ENCODE peak calls at places on chromosomes 4 and X, in six cellular contexts. U is ascending aorta; G is CD4-positive, CD25-positive, alpha-beta regulatory T cell; L is fibroblast of pulmonary artery; K is A549; Q is fibroblast of lung. Y is an unnamed sample.

GRCh38 chrX:131617182-131617581 is 73.3 kb downstream of the OR13H1 start:
- DNase-seq in Q (peak), G (no peak), L (peak), K (no peak), U (no peak), Y (peak)

GRCh38 chrX:114344756-114345155 is 239.1 kb upstream of the HTR2C start:
- DNase-seq in Q (peak), K (peak), G (no peak), L (peak), U (no peak), Y (peak)

GRCh38 chrX:109842611-109843010 is 109.6 kb upstream of the ACSL4 start:
- DNase-seq in G (no peak), U (no peak), Q (no peak), K (no peak), L (peak), Y (no peak)

GRCh38 chrX:155086961-155087735 is 15.8 kb downstream of the BRCC3 start:
- DNase-seq in L (no peak), K (no peak), G (no peak), U (no peak), Q (no peak), Y (no peak)

GRCh38 chrX:9595131-9595530 is 130.3 kb downstream of the TBL1X start:
- DNase-seq in U (no peak), L (peak), K (no peak), G (no peak), Q (peak), Y (peak)

GRCh38 chr4:120062663-120063195 is 3.9 kb downstream of the MAD2L1 start:
- DNase-seq in U (no peak), Q (no peak), L (no peak), G (no peak), K (no peak), Y (no peak)

GRCh38 chrX:118571829-118572228 is 76.2 kb downstream of the DOCK11 start:
- DNase-seq in G (no peak), K (peak), Q (no peak), U (no peak), L (peak), Y (peak)

GRCh38 chr4:39369301-39369700 is 3.1 kb upstream of the RFC1 start:
- DNase-seq in U (no peak), K (no peak), G (no peak), Q (no peak), L (no peak), Y (no peak)

GRCh38 chrX:68895339-68896250 is 66.8 kb downstream of the EFNB1 start:
- DNase-seq in L (peak), G (no peak), K (peak), U (no peak), Q (peak), Y (no peak)

GRCh38 chr4:157242871-157243270 is 22.3 kb downstream of the GRIA2 start:
- DNase-seq in G (no peak), L (no peak), Q (no peak), U (no peak), K (no peak), Y (no peak)

GRCh38 chr4:150010525-150011126 is 67.6 kb upstream of the DCLK2 start:
- DNase-seq in L (peak), Q (peak), G (no peak), U (no peak), K (peak), Y (no peak)

GRCh38 chrX:102154900-102155805 is 624 bp downstream of the BEX5 start:
- DNase-seq in U (no peak), G (peak), Q (no peak), K (no peak), L (no peak), Y (no peak)

GRCh38 chr4:94168321-94168720 is 39.3 kb upstream of the SMARCAD1 start:
- DNase-seq in U (no peak), G (no peak), K (no peak), L (no peak), Q (no peak), Y (no peak)

GRCh38 chrX:47992669-47993068 is 11.1 kb downstream of the ZNF182 start:
- DNase-seq in L (no peak), K (no peak), Q (no peak), G (no peak), U (no peak), Y (no peak)

GRCh38 chr4:126268106-126268505 is 953.4 kb downstream of the FAT4 start:
- DNase-seq in Q (peak), K (no peak), G (no peak), L (peak), U (no peak), Y (peak)

GRCh38 chr4:98905297-98905696 is 23.6 kb downstream of the EIF4E start:
- DNase-seq in L (no peak), G (no peak), U (no peak), Q (no peak), K (no peak), Y (no peak)

GRCh38 chr4:141885112-141885511 is 248.7 kb downstream of the IL15 start:
- DNase-seq in U (no peak), K (no peak), G (no peak), Q (no peak), L (no peak), Y (no peak)

GRCh38 chr4:142781114-142781513 is 65.0 kb downstream of the INPP4B start:
- DNase-seq in L (peak), K (no peak), U (no peak), Q (peak), G (no peak), Y (no peak)

GRCh38 chrX:116345953-116346352 is 90.5 kb upstream of the SLC6A14 start:
- DNase-seq in G (no peak), U (no peak), K (no peak), Q (no peak), L (no peak), Y (no peak)

GRCh38 chr4:156322592-156322991 is 368.9 kb upstream of the CTSO start:
- DNase-seq in Q (peak), K (no peak), U (no peak), L (peak), G (no peak), Y (peak)

GRCh38 chr4:8381814-8382581 is 58.5 kb downstream of the ACOX3 start:
- DNase-seq in U (no peak), K (no peak), L (no peak), G (no peak), Q (no peak), Y (no peak)

GRCh38 chr4:95547708-95548471 is 883 bp downstream of the UNC5C start:
- DNase-seq in Q (peak), K (no peak), U (no peak), G (no peak), L (peak), Y (no peak)

GRCh38 chrX:2550288-2551020 is 49.7 kb upstream of the DHRSX start:
- DNase-seq in G (no peak), U (no peak), Q (no peak), K (no peak), L (no peak), Y (no peak)

GRCh38 chrX:3697220-3697684 is 16.2 kb downstream of the PRKX start:
- DNase-seq in K (no peak), G (no peak), L (no peak), U (no peak), Q (no peak), Y (no peak)

GRCh38 chr4:30844861-30845582 is 124.9 kb downstream of the PCDH7 start:
- DNase-seq in G (no peak), Q (no peak), L (no peak), U (no peak), K (no peak), Y (no peak)

GRCh38 chr4:27217261-27217769 is 356.7 kb downstream of the STIM2 start:
- DNase-seq in K (no peak), L (peak), Q (peak), U (no peak), G (no peak), Y (peak)
- H3K4me3 ChIP-seq in K (no peak), L (no peak), Q (no peak), U (no peak), G (no peak), Y (peak)

GRCh38 chr4:44016582-44017421 is 431.8 kb downstream of the KCTD8 start:
- DNase-seq in Q (peak), K (peak), G (no peak), L (no peak), U (no peak), Y (no peak)
- H3K4me3 ChIP-seq in Q (no peak), K (peak), G (no peak), L (no peak), U (no peak), Y (no peak)

GRCh38 chrX:71100581-71101505 is 5.2 kb downstream of the FOXO4 start:
- DNase-seq in G (no peak), L (no peak), U (no peak), K (no peak), Q (no peak), Y (no peak)

GRCh38 chrX:71098302-71098701 is 2.7 kb downstream of the FOXO4 start:
- DNase-seq in G (peak), K (peak), L (peak), U (peak), Q (peak), Y (no peak)

GRCh38 chrX:71102292-71102691 is 4.2 kb downstream of the CXorf65 start:
- DNase-seq in U (no peak), G (no peak), K (no peak), L (no peak), Q (no peak), Y (no peak)

GRCh38 chrX:71098951-71099506 is 3.4 kb downstream of the FOXO4 start:
- DNase-seq in Q (no peak), U (no peak), G (no peak), K (no peak), L (no peak), Y (no peak)

DNA sequence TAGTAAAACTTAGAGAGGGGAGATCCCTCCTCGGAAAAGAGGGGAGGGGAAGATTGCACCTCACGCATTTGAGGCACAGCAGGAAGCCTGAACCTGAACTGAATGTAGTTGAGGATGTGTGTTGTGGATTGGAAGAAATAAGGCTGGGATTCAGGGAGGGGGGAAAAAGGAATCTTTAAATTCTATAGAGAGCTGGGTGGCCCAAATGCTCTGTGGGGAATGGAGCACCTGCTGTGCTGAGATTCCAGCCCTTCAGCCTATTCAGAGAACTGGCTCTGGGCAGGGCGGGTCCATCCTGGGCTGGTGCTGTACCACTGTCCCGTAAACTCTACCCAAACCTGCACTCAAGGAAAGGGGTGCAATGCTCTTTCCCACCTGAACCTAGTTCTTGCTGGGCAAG is 4.1 kb downstream of the FOXO4 start:
- DNase-seq in U (no peak), Q (no peak), K (no peak), G (no peak), L (no peak), Y (no peak)
- H3K4me3 ChIP-seq in U (no peak), Q (no peak), K (no peak), G (no peak), L (no peak), Y (no peak)

DNA sequence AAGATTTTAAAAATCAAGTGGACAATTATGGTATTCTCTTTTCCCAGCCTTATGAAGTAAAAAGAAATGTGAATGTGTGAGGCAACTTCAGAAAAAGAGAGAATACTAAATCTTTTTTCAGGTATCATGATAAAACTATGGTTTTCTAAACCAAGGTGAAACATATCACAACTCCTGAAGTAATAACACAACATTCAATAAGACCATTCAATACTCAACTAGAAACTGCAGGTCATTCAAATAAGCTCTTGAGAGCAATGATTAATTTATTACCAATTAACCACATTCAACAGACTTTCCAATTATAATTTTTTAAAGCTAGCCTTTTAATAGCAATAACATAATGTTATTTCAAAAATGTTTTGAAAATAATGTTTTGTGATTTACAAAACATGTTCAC is 35.8 kb downstream of the SLC10A7 start:
- DNase-seq in L (no peak), G (no peak), K (no peak), Q (no peak), U (no peak), Y (no peak)
- H3K4me3 ChIP-seq in L (no peak), G (no peak), K (no peak), Q (no peak), U (no peak), Y (no peak)

GRCh38 chr4:159267023-159267939 is 164.4 kb downstream of the RAPGEF2 start:
- DNase-seq in Q (peak), L (peak), G (no peak), U (no peak), K (no peak), Y (no peak)
- H3K4me3 ChIP-seq in Q (peak), L (peak), G (no peak), U (peak), K (no peak), Y (no peak)

DNA sequence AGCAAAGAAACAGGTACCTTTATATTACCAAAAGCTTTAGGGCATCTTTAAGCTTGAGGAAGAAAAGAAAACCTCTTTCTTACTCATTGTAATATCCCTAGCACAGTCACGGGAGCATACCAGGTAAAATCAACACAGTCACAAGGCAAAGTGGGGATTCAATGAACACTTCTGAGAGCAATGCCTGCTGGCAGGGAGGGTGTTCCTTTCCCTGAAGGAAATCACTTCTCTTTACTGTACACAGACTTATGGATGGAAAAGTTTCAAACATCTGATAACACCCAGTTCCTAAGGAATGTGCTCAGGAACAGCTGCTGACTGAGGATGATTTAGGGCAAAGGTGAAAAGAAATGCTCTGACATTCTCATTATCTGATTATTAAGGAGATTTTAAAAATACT is 94.8 kb downstream of the MAML3 start:
- DNase-seq in G (no peak), K (peak), L (peak), Q (no peak), U (no peak), Y (no peak)
- H3K4me3 ChIP-seq in G (no peak), K (peak), L (no peak), Q (no peak), U (no peak), Y (no peak)

DNA sequence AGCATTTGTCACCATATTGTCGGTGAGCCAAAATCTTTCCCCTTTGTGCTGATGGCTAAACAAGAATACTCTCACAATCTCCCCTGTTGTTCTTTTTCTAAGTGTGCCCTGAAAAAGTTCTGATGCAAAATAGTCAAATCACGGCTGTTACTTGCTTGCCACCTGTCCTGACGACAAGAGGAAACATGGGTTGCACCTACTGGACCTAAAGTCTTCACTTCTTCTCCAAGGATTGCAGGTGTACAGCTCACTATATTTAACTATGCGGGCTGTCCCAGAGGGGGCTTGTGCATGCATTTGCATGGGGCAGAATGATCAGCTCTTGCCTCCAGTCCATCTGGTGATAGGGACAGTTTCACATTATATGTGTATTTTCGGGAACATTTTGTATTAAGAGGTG is 21.6 kb downstream of the AFF2 start:
- DNase-seq in K (no peak), U (no peak), G (no peak), Q (no peak), L (no peak), Y (no peak)
- H3K4me3 ChIP-seq in K (no peak), U (no peak), G (no peak), Q (no peak), L (no peak), Y (no peak)

GRCh38 chr4:81981218-81981617 is 392.6 kb downstream of the HNRNPD start:
- DNase-seq in U (no peak), K (no peak), G (no peak), L (no peak), Q (no peak), Y (no peak)

GRCh38 chr4:81988178-81988577 is 385.6 kb downstream of the HNRNPD start:
- DNase-seq in Q (no peak), L (no peak), K (no peak), U (no peak), G (no peak), Y (no peak)

GRCh38 chr4:81984746-81985145 is 389.0 kb downstream of the HNRNPD start:
- DNase-seq in L (no peak), K (no peak), Q (no peak), U (no peak), G (no peak), Y (no peak)

DNA sequence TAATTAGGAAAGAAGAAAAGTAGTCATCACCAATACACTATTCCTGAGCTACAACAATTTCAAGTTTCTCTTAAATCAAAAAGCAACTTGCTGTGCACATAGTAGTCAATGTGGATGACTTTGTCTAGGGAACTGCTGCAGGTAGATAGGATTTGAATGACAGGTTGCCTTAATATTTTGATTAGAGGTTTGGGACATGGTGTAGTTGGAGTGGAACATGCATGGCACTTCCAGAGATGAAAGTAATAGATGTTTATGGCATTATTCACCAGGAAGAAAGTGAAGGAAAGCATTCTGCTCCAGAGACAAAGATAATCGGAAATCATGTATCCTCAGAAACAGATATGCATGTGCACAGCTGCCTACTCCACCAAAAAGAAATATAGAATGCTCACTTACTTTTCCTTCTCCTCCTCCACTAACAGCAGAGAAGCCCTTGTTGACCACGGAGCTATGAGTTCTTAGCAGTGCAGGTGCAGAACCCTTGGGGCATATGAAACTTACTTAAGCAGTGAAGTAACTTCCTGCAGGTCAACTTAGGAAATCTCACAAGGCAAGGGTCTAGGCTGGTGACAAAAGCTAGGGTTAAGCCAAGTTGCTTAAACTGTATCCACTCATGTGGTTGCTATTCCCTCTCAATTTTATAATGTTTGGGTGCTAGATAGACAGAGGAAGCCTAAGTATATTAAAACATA is 390.8 kb downstream of the HNRNPD start:
- DNase-seq in Q (no peak), G (no peak), K (no peak), U (no peak), L (no peak), Y (no peak)
- H3K4me3 ChIP-seq in Q (no peak), G (no peak), K (no peak), U (no peak), L (no peak), Y (no peak)